ENCODE peak calls at places on chromosome 7, in four cellular contexts. S is H1, Y is HepG2, E is HEK293T. K is an unnamed sample.

GRCh38 chr7:70415179-70415972 is 716.6 kb upstream of the GALNT17 start:
- DNase-seq in Y (no peak), E (no peak), S (no peak), K (no peak)

GRCh38 chr7:124062171-124062570 is 29.3 kb upstream of the TMEM229A start:
- DNase-seq in E (no peak), S (no peak), Y (no peak), K (no peak)

GRCh38 chr7:15602236-15602635 is 40.4 kb upstream of the AGMO start:
- DNase-seq in E (no peak), Y (no peak), S (no peak), K (no peak)

GRCh38 chr7:136523581-136523980 is 344.9 kb upstream of the CHRM2 start:
- DNase-seq in Y (no peak), E (no peak), S (no peak), K (no peak)

GRCh38 chr7:27143022-27143949 is at the start of gene HOXA5:
- DNase-seq in S (peak; percentile 96), Y (peak; percentile 90), E (peak; percentile 79), K (peak; percentile 86)

GRCh38 chr7:2796358-2797352 is 47.5 kb downstream of the GNA12 start:
- DNase-seq in Y (no peak), E (no peak), S (no peak), K (no peak)

GRCh38 chr7:23020742-23021401 is 6.9 kb upstream of the HYCC1 start:
- DNase-seq in S (no peak), Y (no peak), E (no peak), K (no peak)

GRCh38 chr7:149325248-149325647 is 63.3 kb downstream of the ZNF783 start:
- DNase-seq in E (no peak), S (no peak), Y (no peak), K (no peak)

GRCh38 chr7:37927739-37928444 is 7.5 kb downstream of the EPDR1 start:
- DNase-seq in S (no peak), E (no peak), Y (no peak), K (no peak)

DNA sequence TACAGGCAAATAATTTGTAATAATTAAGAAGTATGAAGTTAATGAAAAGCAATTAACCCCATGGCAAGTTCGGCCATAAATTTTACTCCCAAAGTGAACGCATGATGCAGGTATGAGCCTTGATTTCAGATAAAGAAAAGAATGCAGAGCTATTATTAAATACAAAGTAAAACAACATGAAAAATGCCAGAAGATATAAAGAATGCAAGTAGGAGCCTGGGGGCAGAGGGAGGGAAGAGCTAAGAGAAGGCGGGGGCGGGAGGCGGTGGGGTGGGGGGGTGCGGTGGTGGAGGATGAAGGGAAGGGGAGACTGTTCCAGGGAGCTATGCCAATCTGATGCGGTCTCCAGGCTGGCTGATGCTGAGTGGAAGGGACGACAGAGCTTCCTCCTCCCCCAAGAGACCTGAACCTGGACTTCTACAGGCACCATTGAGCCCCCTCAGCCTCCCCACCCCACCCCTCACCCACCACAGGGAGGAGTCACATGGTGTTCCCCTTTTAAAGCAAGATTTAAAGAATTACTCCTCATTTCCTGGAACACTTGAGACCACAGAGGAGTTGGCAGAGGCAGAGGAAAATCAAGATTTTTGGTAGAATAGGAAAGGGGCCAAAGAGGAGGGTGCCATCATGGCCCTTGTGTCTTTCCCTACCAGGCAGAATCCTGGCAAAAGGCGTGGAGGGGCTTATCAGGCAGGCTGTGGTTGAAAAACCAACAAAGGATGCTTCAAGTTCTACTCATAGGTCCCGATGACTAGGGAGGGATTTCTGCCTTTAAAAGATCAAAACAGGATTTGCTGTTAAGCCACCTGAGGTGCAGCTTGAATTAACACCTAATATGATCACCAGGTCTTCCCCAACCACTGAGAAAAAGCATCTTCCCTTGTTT is 45.4 kb downstream of the BPGM start:
- DNase-seq in E (no peak), S (no peak), Y (no peak), K (no peak)
- TF ChIP-seq SUZ12 in E (no peak), S (no peak), Y (no peak), K (no peak)

GRCh38 chr7:42843209-42843800 is 68.6 kb downstream of the C7orf25 start:
- DNase-seq in S (no peak), Y (peak; percentile 31), E (peak; percentile 74), K (peak; percentile 33)
- TF ChIP-seq SUZ12 in S (no peak), Y (no peak), E (no peak), K (no peak)

DNA sequence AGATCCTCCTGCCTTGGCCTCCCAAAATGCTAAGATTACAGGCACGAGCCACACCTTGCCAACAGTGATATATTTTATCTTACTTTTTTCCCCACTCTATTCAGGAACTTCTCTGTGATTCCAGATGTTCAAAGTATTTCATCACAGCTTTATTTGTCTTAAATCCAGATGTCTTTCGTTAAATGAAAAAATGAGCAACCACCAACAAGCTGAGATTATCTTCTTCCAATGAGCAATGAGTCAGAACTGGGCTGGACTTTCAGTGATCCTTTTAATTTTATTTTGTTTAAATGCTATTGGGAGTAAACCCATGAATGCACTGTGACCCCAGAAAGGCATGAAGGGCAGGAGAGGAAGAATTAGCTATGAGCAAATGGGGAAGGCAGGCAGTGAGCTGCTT is 77.6 kb upstream of the IMMP2L start:
- DNase-seq in S (no peak), E (no peak), Y (no peak), K (no peak)
- TF ChIP-seq SUZ12 in S (no peak), E (no peak), Y (no peak), K (no peak)

GRCh38 chr7:76507723-76508406 is 2.5 kb upstream of the UPK3B start:
- DNase-seq in E (peak; percentile 3), S (no peak), Y (no peak), K (no peak)
- TF ChIP-seq SUZ12 in E (no peak), S (no peak), Y (no peak), K (no peak)

GRCh38 chr7:66697451-66698438 is 42.8 kb upstream of the RABGEF1 start:
- DNase-seq in S (no peak), Y (peak; percentile 33), E (no peak), K (no peak)
- TF ChIP-seq SUZ12 in S (no peak), Y (no peak), E (no peak), K (no peak)

GRCh38 chr7:12233175-12233574 is 22.1 kb downstream of the TMEM106B start:
- DNase-seq in Y (no peak), E (no peak), S (no peak), K (no peak)
- TF ChIP-seq SUZ12 in Y (no peak), E (no peak), S (no peak), K (no peak)

GRCh38 chr7:92717982-92718716 is 118.2 kb downstream of the CDK6 start:
- DNase-seq in S (no peak), E (no peak), Y (peak; percentile 20), K (no peak)

GRCh38 chr7:92717601-92717981 is 118.8 kb downstream of the CDK6 start:
- DNase-seq in S (no peak), E (no peak), Y (no peak), K (no peak)

GRCh38 chr7:92722541-92722940 is 113.8 kb downstream of the CDK6 start:
- DNase-seq in S (no peak), Y (no peak), E (no peak), K (no peak)

GRCh38 chr7:92723205-92723604 is 113.2 kb downstream of the CDK6 start:
- DNase-seq in E (no peak), Y (no peak), S (no peak), K (no peak)

GRCh38 chr7:92720604-92721350 is 115.6 kb downstream of the CDK6 start:
- DNase-seq in S (no peak), E (no peak), Y (no peak), K (no peak)
- TF ChIP-seq SUZ12 in S (no peak), E (no peak), Y (no peak), K (no peak)

DNA sequence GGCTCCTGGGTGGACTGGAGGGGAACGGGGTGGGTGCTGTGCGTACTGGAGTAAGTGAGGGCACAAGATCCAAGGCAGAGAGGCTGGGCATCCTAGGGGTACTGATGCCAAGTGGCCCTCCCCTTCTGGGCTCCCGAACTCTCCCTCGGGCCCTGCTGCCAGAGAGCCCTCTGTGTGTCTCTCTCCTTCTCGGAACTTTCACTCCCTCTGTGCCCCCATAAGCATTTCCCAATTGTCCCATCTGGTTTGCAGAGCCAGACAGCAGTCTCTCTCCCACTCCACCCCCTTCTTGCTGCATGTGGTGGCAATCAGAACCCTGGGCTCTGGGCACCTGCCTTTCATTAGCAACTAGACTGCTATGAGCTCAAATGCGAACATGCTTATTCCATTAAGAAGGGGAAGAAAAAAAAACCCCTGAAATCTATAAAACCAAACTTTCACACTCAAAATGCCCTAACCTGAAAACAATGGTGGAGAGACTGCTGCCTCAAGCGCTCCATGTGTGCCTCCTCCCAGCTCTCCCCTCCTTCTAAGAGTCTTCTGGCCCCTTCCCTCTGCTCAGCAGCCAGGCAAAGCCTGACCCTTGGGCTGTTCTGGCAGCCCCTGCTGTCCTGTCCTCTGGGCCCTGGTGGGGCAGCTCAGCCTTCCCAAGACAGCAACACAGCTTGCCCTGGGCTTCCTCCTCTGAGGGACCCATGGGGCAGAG is 415.6 kb downstream of the PLXNA4 start:
- DNase-seq in E (no peak), S (no peak), Y (no peak), K (no peak)
- TF ChIP-seq SUZ12 in E (no peak), S (no peak), Y (no peak), K (no peak)

K was measured in NT2/D1.